ENCODE peak calls at places on chromosomes 1 and 21, in ten cellular contexts. One of them, this sample, is unnamed.

GRCh38 chr1:158458263-158458662 is 3.4 kb upstream of the OR10K1 start:
- DNase-seq in adrenal gland: no peak
- DNase-seq in fibroblast of the aortic adventitia: no peak
- DNase-seq in fibroblast of pulmonary artery: no peak
- DNase-seq in uterus: no peak
- DNase-seq in GM23338: no peak
- DNase-seq in lung: no peak
- DNase-seq in A673: no peak
- DNase-seq in left ventricle myocardium inferior: no peak
- DNase-seq in HFF-Myc: no peak
- DNase-seq in this sample: no peak

GRCh38 chr1:182430263-182431068 is 19.5 kb upstream of the RGSL1 start:
- DNase-seq in adrenal gland: no peak
- DNase-seq in fibroblast of the aortic adventitia: peak; percentile 6
- DNase-seq in fibroblast of pulmonary artery: peak; percentile 25
- DNase-seq in uterus: no peak
- DNase-seq in GM23338: no peak
- DNase-seq in lung: no peak
- DNase-seq in A673: no peak
- DNase-seq in left ventricle myocardium inferior: no peak
- DNase-seq in HFF-Myc: no peak
- DNase-seq in this sample: peak; percentile 28

GRCh38 chr21:46610018-46610701 is 5.3 kb upstream of the S100B start:
- DNase-seq in adrenal gland: no peak
- DNase-seq in fibroblast of the aortic adventitia: peak; percentile 79
- DNase-seq in fibroblast of pulmonary artery: no peak
- DNase-seq in uterus: no peak
- DNase-seq in GM23338: no peak
- DNase-seq in lung: no peak
- DNase-seq in A673: no peak
- DNase-seq in left ventricle myocardium inferior: no peak
- DNase-seq in HFF-Myc: no peak
- DNase-seq in this sample: no peak

GRCh38 chr1:235758931-235759330 is 107.8 kb downstream of the LYST start:
- DNase-seq in adrenal gland: peak; percentile 45
- DNase-seq in fibroblast of the aortic adventitia: no peak
- DNase-seq in fibroblast of pulmonary artery: peak; percentile 22
- DNase-seq in uterus: no peak
- DNase-seq in GM23338: no peak
- DNase-seq in lung: no peak
- DNase-seq in A673: peak; percentile 1
- DNase-seq in left ventricle myocardium inferior: no peak
- DNase-seq in HFF-Myc: no peak
- DNase-seq in this sample: peak; percentile 34

GRCh38 chr1:67149179-67149770 is 14.5 kb upstream of the C1orf141 start:
- DNase-seq in adrenal gland: peak; percentile 78
- DNase-seq in fibroblast of the aortic adventitia: peak; percentile 91
- DNase-seq in fibroblast of pulmonary artery: peak; percentile 89
- DNase-seq in uterus: peak; percentile 52
- DNase-seq in GM23338: peak; percentile 89
- DNase-seq in lung: peak; percentile 47
- DNase-seq in A673: peak; percentile 81
- DNase-seq in left ventricle myocardium inferior: peak; percentile 28
- DNase-seq in HFF-Myc: peak; percentile 45
- DNase-seq in this sample: peak; percentile 87

GRCh38 chr1:222592171-222592570 is 2.4 kb upstream of the TAF1A start:
- DNase-seq in adrenal gland: no peak
- DNase-seq in fibroblast of the aortic adventitia: peak; percentile 12
- DNase-seq in fibroblast of pulmonary artery: no peak
- DNase-seq in uterus: no peak
- DNase-seq in GM23338: no peak
- DNase-seq in lung: no peak
- DNase-seq in A673: no peak
- DNase-seq in left ventricle myocardium inferior: no peak
- DNase-seq in HFF-Myc: no peak
- DNase-seq in this sample: no peak

GRCh38 chr1:161133220-161133740 is 813 bp upstream of the DEDD start:
- DNase-seq in adrenal gland: no peak
- DNase-seq in fibroblast of the aortic adventitia: no peak
- DNase-seq in fibroblast of pulmonary artery: no peak
- DNase-seq in uterus: no peak
- DNase-seq in GM23338: peak; percentile 30
- DNase-seq in lung: no peak
- DNase-seq in A673: no peak
- DNase-seq in left ventricle myocardium inferior: no peak
- DNase-seq in HFF-Myc: no peak
- DNase-seq in this sample: no peak

GRCh38 chr1:34840426-34840825 is 19.1 kb downstream of the SMIM12 start:
- DNase-seq in adrenal gland: no peak
- DNase-seq in fibroblast of the aortic adventitia: no peak
- DNase-seq in fibroblast of pulmonary artery: no peak
- DNase-seq in uterus: no peak
- DNase-seq in GM23338: no peak
- DNase-seq in lung: no peak
- DNase-seq in A673: no peak
- DNase-seq in left ventricle myocardium inferior: no peak
- DNase-seq in HFF-Myc: no peak
- DNase-seq in this sample: no peak

GRCh38 chr1:30724655-30725421 is 1.5 kb upstream of the MATN1 start:
- DNase-seq in adrenal gland: no peak
- DNase-seq in fibroblast of the aortic adventitia: no peak
- DNase-seq in fibroblast of pulmonary artery: no peak
- DNase-seq in uterus: no peak
- DNase-seq in GM23338: no peak
- DNase-seq in lung: no peak
- DNase-seq in A673: no peak
- DNase-seq in left ventricle myocardium inferior: no peak
- DNase-seq in HFF-Myc: no peak
- DNase-seq in this sample: no peak

GRCh38 chr1:30722175-30722537 is 1.2 kb downstream of the MATN1 start:
- DNase-seq in adrenal gland: no peak
- DNase-seq in fibroblast of the aortic adventitia: no peak
- DNase-seq in fibroblast of pulmonary artery: no peak
- DNase-seq in uterus: no peak
- DNase-seq in GM23338: no peak
- DNase-seq in lung: no peak
- DNase-seq in A673: no peak
- DNase-seq in left ventricle myocardium inferior: no peak
- DNase-seq in HFF-Myc: no peak
- DNase-seq in this sample: no peak

GRCh38 chr1:30723296-30723897 is at the start of gene MATN1:
- DNase-seq in adrenal gland: no peak
- DNase-seq in fibroblast of the aortic adventitia: no peak
- DNase-seq in fibroblast of pulmonary artery: no peak
- DNase-seq in uterus: no peak
- DNase-seq in GM23338: no peak
- DNase-seq in lung: no peak
- DNase-seq in A673: no peak
- DNase-seq in left ventricle myocardium inferior: no peak
- DNase-seq in HFF-Myc: no peak
- DNase-seq in this sample: no peak

GRCh38 chr1:30725450-30726095 is 2.2 kb upstream of the MATN1 start:
- DNase-seq in adrenal gland: no peak
- DNase-seq in fibroblast of the aortic adventitia: no peak
- DNase-seq in fibroblast of pulmonary artery: no peak
- DNase-seq in uterus: no peak
- DNase-seq in GM23338: no peak
- DNase-seq in lung: no peak
- DNase-seq in A673: no peak
- DNase-seq in left ventricle myocardium inferior: no peak
- DNase-seq in HFF-Myc: no peak
- DNase-seq in this sample: no peak

DNA sequence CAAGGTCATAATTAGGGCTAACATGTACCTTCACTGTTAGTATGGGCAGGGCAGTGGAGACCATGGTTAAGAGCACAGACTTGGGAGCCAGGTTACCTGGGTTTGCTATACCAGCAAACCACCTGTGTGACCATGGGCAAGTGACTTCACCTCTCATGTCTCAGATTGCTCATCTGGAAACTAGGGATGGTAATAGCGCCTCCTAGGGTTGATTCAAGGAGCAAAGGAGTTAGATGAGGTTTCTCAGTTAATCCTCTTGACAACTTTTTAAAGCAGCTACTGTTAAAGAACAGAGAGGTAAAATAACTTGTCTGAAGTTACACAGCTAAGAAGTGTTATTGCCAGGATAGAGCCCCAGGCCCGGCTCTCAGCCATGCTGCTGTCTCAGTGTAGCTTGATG is 790 bp upstream of the MATN1 start:
- DNase-seq in adrenal gland: no peak
- DNase-seq in fibroblast of the aortic adventitia: no peak
- DNase-seq in fibroblast of pulmonary artery: no peak
- DNase-seq in uterus: no peak
- DNase-seq in GM23338: peak; percentile 35
- DNase-seq in lung: no peak
- DNase-seq in A673: no peak
- DNase-seq in left ventricle myocardium inferior: no peak
- DNase-seq in HFF-Myc: no peak
- DNase-seq in this sample: no peak
- TF ChIP-seq CTCF in adrenal gland: no peak
- TF ChIP-seq CTCF in fibroblast of the aortic adventitia: no peak
- TF ChIP-seq CTCF in fibroblast of pulmonary artery: peak; percentile 28
- TF ChIP-seq CTCF in uterus: no peak
- TF ChIP-seq CTCF in GM23338: peak; percentile 43
- TF ChIP-seq CTCF in lung: no peak
- TF ChIP-seq CTCF in A673: peak; percentile 36
- TF ChIP-seq CTCF in left ventricle myocardium inferior: no peak
- TF ChIP-seq CTCF in HFF-Myc: peak; percentile 24
- TF ChIP-seq CTCF in this sample: peak; percentile 12

GRCh38 chr1:232628335-232629214 is 1.4 kb downstream of the SIPA1L2 start:
- DNase-seq in adrenal gland: no peak
- DNase-seq in fibroblast of the aortic adventitia: peak; percentile 64
- DNase-seq in fibroblast of pulmonary artery: peak; percentile 63
- DNase-seq in uterus: no peak
- DNase-seq in GM23338: no peak
- DNase-seq in lung: no peak
- DNase-seq in A673: peak; percentile 71
- DNase-seq in left ventricle myocardium inferior: no peak
- DNase-seq in HFF-Myc: no peak
- DNase-seq in this sample: peak; percentile 44

GRCh38 chr1:232626452-232626851 is 3.5 kb downstream of the SIPA1L2 start:
- DNase-seq in adrenal gland: no peak
- DNase-seq in fibroblast of the aortic adventitia: peak; percentile 35
- DNase-seq in fibroblast of pulmonary artery: no peak
- DNase-seq in uterus: no peak
- DNase-seq in GM23338: no peak
- DNase-seq in lung: no peak
- DNase-seq in A673: no peak
- DNase-seq in left ventricle myocardium inferior: no peak
- DNase-seq in HFF-Myc: no peak
- DNase-seq in this sample: no peak

GRCh38 chr1:232627171-232627570 is 2.8 kb downstream of the SIPA1L2 start:
- DNase-seq in adrenal gland: no peak
- DNase-seq in fibroblast of the aortic adventitia: no peak
- DNase-seq in fibroblast of pulmonary artery: no peak
- DNase-seq in uterus: no peak
- DNase-seq in GM23338: no peak
- DNase-seq in lung: no peak
- DNase-seq in A673: no peak
- DNase-seq in left ventricle myocardium inferior: no peak
- DNase-seq in HFF-Myc: no peak
- DNase-seq in this sample: no peak

GRCh38 chr1:232629250-232630046 is 485 bp downstream of the SIPA1L2 start:
- DNase-seq in adrenal gland: peak; percentile 39
- DNase-seq in fibroblast of the aortic adventitia: peak; percentile 23
- DNase-seq in fibroblast of pulmonary artery: peak; percentile 9
- DNase-seq in uterus: peak; percentile 29
- DNase-seq in GM23338: peak; percentile 67
- DNase-seq in lung: peak; percentile 39
- DNase-seq in A673: peak; percentile 24
- DNase-seq in left ventricle myocardium inferior: peak; percentile 35
- DNase-seq in HFF-Myc: no peak
- DNase-seq in this sample: peak; percentile 37

GRCh38 chr1:232627645-232628334 is 2.1 kb downstream of the SIPA1L2 start:
- DNase-seq in adrenal gland: no peak
- DNase-seq in fibroblast of the aortic adventitia: peak; percentile 54
- DNase-seq in fibroblast of pulmonary artery: peak; percentile 25
- DNase-seq in uterus: no peak
- DNase-seq in GM23338: peak; percentile 89
- DNase-seq in lung: no peak
- DNase-seq in A673: peak; percentile 47
- DNase-seq in left ventricle myocardium inferior: no peak
- DNase-seq in HFF-Myc: no peak
- DNase-seq in this sample: peak; percentile 27
- TF ChIP-seq CTCF in adrenal gland: no peak
- TF ChIP-seq CTCF in fibroblast of the aortic adventitia: peak; percentile 45
- TF ChIP-seq CTCF in fibroblast of pulmonary artery: peak; percentile 30
- TF ChIP-seq CTCF in uterus: no peak
- TF ChIP-seq CTCF in GM23338: peak; percentile 66
- TF ChIP-seq CTCF in lung: no peak
- TF ChIP-seq CTCF in A673: peak; percentile 53
- TF ChIP-seq CTCF in left ventricle myocardium inferior: peak; percentile 27
- TF ChIP-seq CTCF in HFF-Myc: no peak
- TF ChIP-seq CTCF in this sample: peak; percentile 48

GRCh38 chr1:119449964-119450363 is 35.0 kb downstream of the HSD3B2 start:
- DNase-seq in adrenal gland: no peak
- DNase-seq in fibroblast of the aortic adventitia: no peak
- DNase-seq in fibroblast of pulmonary artery: no peak
- DNase-seq in uterus: no peak
- DNase-seq in GM23338: peak; percentile 86
- DNase-seq in lung: no peak
- DNase-seq in A673: peak; percentile 12
- DNase-seq in left ventricle myocardium inferior: no peak
- DNase-seq in HFF-Myc: no peak
- DNase-seq in this sample: no peak

GRCh38 chr1:119447344-119447743 is 32.4 kb downstream of the HSD3B2 start:
- DNase-seq in adrenal gland: no peak
- DNase-seq in fibroblast of the aortic adventitia: no peak
- DNase-seq in fibroblast of pulmonary artery: no peak
- DNase-seq in uterus: no peak
- DNase-seq in GM23338: no peak
- DNase-seq in lung: no peak
- DNase-seq in A673: no peak
- DNase-seq in left ventricle myocardium inferior: no peak
- DNase-seq in HFF-Myc: no peak
- DNase-seq in this sample: no peak

GRCh38 chr1:119452085-119452484 is 37.1 kb downstream of the HSD3B2 start:
- DNase-seq in adrenal gland: no peak
- DNase-seq in fibroblast of the aortic adventitia: no peak
- DNase-seq in fibroblast of pulmonary artery: no peak
- DNase-seq in uterus: no peak
- DNase-seq in GM23338: no peak
- DNase-seq in lung: no peak
- DNase-seq in A673: no peak
- DNase-seq in left ventricle myocardium inferior: no peak
- DNase-seq in HFF-Myc: no peak
- DNase-seq in this sample: no peak

GRCh38 chr1:119451158-119451557 is 36.2 kb downstream of the HSD3B2 start:
- DNase-seq in adrenal gland: no peak
- DNase-seq in fibroblast of the aortic adventitia: no peak
- DNase-seq in fibroblast of pulmonary artery: no peak
- DNase-seq in uterus: no peak
- DNase-seq in GM23338: no peak
- DNase-seq in lung: no peak
- DNase-seq in A673: no peak
- DNase-seq in left ventricle myocardium inferior: no peak
- DNase-seq in HFF-Myc: no peak
- DNase-seq in this sample: no peak

DNA sequence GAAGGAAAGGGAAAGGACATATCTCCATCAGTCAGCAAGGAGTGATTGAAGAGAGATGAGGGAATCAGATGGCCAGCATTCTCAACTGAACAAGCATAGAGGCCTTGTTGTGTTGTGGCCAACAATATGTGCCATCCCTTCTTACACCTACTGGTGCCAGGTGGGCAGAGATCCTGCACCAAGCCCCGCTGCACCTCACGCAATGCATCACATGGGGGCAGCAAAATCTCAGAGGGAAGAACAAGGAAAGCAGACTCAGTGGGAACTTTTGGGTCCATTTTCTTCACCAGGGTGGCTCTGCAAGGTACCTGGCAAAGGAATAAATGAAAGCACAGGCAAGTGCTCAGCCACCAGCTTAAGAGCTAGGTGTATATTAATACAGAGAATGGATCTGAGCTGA is 33.2 kb downstream of the HSD3B2 start:
- DNase-seq in adrenal gland: no peak
- DNase-seq in fibroblast of the aortic adventitia: no peak
- DNase-seq in fibroblast of pulmonary artery: no peak
- DNase-seq in uterus: no peak
- DNase-seq in GM23338: peak; percentile 71
- DNase-seq in lung: no peak
- DNase-seq in A673: no peak
- DNase-seq in left ventricle myocardium inferior: no peak
- DNase-seq in HFF-Myc: no peak
- DNase-seq in this sample: no peak
- TF ChIP-seq CTCF in adrenal gland: no peak
- TF ChIP-seq CTCF in fibroblast of the aortic adventitia: no peak
- TF ChIP-seq CTCF in fibroblast of pulmonary artery: peak; percentile 9
- TF ChIP-seq CTCF in uterus: no peak
- TF ChIP-seq CTCF in GM23338: peak; percentile 75
- TF ChIP-seq CTCF in lung: no peak
- TF ChIP-seq CTCF in A673: peak; percentile 35
- TF ChIP-seq CTCF in left ventricle myocardium inferior: no peak
- TF ChIP-seq CTCF in HFF-Myc: peak; percentile 18
- TF ChIP-seq CTCF in this sample: peak; percentile 13

DNA sequence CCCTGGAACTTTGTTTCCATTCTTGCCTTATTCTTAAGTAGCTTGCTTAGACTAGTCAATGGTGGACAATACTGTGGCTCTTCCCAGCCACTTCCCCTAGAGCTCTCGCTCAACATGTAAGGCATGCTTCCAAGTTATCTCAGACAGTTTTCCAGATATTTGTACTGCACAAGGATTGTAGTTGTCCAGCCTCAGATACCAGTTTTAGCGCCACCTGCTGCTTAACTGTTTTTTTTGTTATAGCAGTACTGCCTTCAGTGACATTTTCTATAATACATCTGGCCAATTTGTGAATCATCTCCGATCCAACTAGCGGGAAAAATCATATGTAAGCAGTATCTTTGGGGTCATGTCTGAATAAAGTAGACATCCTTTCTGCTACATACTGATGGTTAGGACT is 346.7 kb upstream of the ADGRL4 start:
- DNase-seq in adrenal gland: peak; percentile 23
- DNase-seq in fibroblast of the aortic adventitia: peak; percentile 82
- DNase-seq in fibroblast of pulmonary artery: peak; percentile 80
- DNase-seq in uterus: no peak
- DNase-seq in GM23338: peak; percentile 66
- DNase-seq in lung: no peak
- DNase-seq in A673: peak; percentile 76
- DNase-seq in left ventricle myocardium inferior: no peak
- DNase-seq in HFF-Myc: peak; percentile 51
- DNase-seq in this sample: peak; percentile 63
- TF ChIP-seq CTCF in adrenal gland: peak; percentile 16
- TF ChIP-seq CTCF in fibroblast of the aortic adventitia: peak; percentile 43
- TF ChIP-seq CTCF in fibroblast of pulmonary artery: peak; percentile 58
- TF ChIP-seq CTCF in uterus: no peak
- TF ChIP-seq CTCF in GM23338: peak; percentile 64
- TF ChIP-seq CTCF in lung: peak; percentile 2
- TF ChIP-seq CTCF in A673: peak; percentile 80
- TF ChIP-seq CTCF in left ventricle myocardium inferior: peak; percentile 56
- TF ChIP-seq CTCF in HFF-Myc: peak; percentile 36
- TF ChIP-seq CTCF in this sample: peak; percentile 58